ENCODE peak calls at places on chromosome 17, in nine cellular contexts. One of them, this sample, is unnamed.

GRCh38 chr17:29567362-29568330 is 809 bp upstream of the ABHD15 start:
- DNase-seq in keratinocyte: no peak
- DNase-seq in fibroblast of lung: peak
- DNase-seq in Karpas-422: peak
- DNase-seq in colonic mucosa: peak
- DNase-seq in SK-N-SH: peak
- DNase-seq in astrocyte: no peak
- DNase-seq in SK-N-MC: no peak
- DNase-seq in PC-3: peak
- DNase-seq in this sample: peak

GRCh38 chr17:82257473-82257872 is 16.0 kb downstream of the CSNK1D start:
- DNase-seq in keratinocyte: no peak
- DNase-seq in fibroblast of lung: no peak
- DNase-seq in Karpas-422: no peak
- DNase-seq in colonic mucosa: no peak
- DNase-seq in SK-N-SH: peak
- DNase-seq in astrocyte: no peak
- DNase-seq in SK-N-MC: no peak
- DNase-seq in PC-3: no peak
- DNase-seq in this sample: no peak

GRCh38 chr17:4064366-4064765 is 78.5 kb downstream of the ZZEF1 start:
- DNase-seq in keratinocyte: no peak
- DNase-seq in fibroblast of lung: no peak
- DNase-seq in Karpas-422: no peak
- DNase-seq in colonic mucosa: no peak
- DNase-seq in SK-N-SH: peak
- DNase-seq in astrocyte: no peak
- DNase-seq in SK-N-MC: no peak
- DNase-seq in PC-3: no peak
- DNase-seq in this sample: no peak

GRCh38 chr17:41653421-41654133 is 29.2 kb upstream of the KRT17 start:
- DNase-seq in keratinocyte: no peak
- DNase-seq in fibroblast of lung: no peak
- DNase-seq in Karpas-422: no peak
- DNase-seq in colonic mucosa: no peak
- DNase-seq in SK-N-SH: no peak
- DNase-seq in astrocyte: no peak
- DNase-seq in SK-N-MC: no peak
- DNase-seq in PC-3: no peak
- DNase-seq in this sample: no peak

GRCh38 chr17:52536466-52536865 is 378.0 kb upstream of the CA10 start:
- DNase-seq in keratinocyte: no peak
- DNase-seq in fibroblast of lung: no peak
- DNase-seq in Karpas-422: no peak
- DNase-seq in colonic mucosa: no peak
- DNase-seq in SK-N-SH: no peak
- DNase-seq in astrocyte: no peak
- DNase-seq in SK-N-MC: no peak
- DNase-seq in PC-3: no peak
- DNase-seq in this sample: no peak

GRCh38 chr17:78993981-78994671 is 14.4 kb upstream of the LGALS3BP start:
- DNase-seq in keratinocyte: no peak
- DNase-seq in fibroblast of lung: no peak
- DNase-seq in Karpas-422: no peak
- DNase-seq in colonic mucosa: no peak
- DNase-seq in SK-N-SH: peak
- DNase-seq in astrocyte: no peak
- DNase-seq in SK-N-MC: no peak
- DNase-seq in PC-3: no peak
- DNase-seq in this sample: no peak

GRCh38 chr17:63760771-63761539 is 12.4 kb downstream of the CCDC47 start:
- DNase-seq in keratinocyte: no peak
- DNase-seq in fibroblast of lung: no peak
- DNase-seq in Karpas-422: no peak
- DNase-seq in colonic mucosa: no peak
- DNase-seq in SK-N-SH: no peak
- DNase-seq in astrocyte: no peak
- DNase-seq in SK-N-MC: no peak
- DNase-seq in PC-3: no peak
- DNase-seq in this sample: no peak

GRCh38 chr17:63675607-63676539 is 24.1 kb downstream of the LIMD2 start:
- DNase-seq in keratinocyte: no peak
- DNase-seq in fibroblast of lung: peak
- DNase-seq in Karpas-422: no peak
- DNase-seq in colonic mucosa: peak
- DNase-seq in SK-N-SH: peak
- DNase-seq in astrocyte: peak
- DNase-seq in SK-N-MC: no peak
- DNase-seq in PC-3: peak
- DNase-seq in this sample: peak

GRCh38 chr17:8237886-8238285 is 10.0 kb downstream of the CTC1 start:
- DNase-seq in keratinocyte: no peak
- DNase-seq in fibroblast of lung: no peak
- DNase-seq in Karpas-422: no peak
- DNase-seq in colonic mucosa: no peak
- DNase-seq in SK-N-SH: no peak
- DNase-seq in astrocyte: no peak
- DNase-seq in SK-N-MC: no peak
- DNase-seq in PC-3: no peak
- DNase-seq in this sample: no peak

GRCh38 chr17:72280881-72281280 is 160.1 kb downstream of the SOX9 start:
- DNase-seq in keratinocyte: no peak
- DNase-seq in fibroblast of lung: no peak
- DNase-seq in Karpas-422: no peak
- DNase-seq in colonic mucosa: no peak
- DNase-seq in SK-N-SH: no peak
- DNase-seq in astrocyte: no peak
- DNase-seq in SK-N-MC: no peak
- DNase-seq in PC-3: no peak
- DNase-seq in this sample: no peak

GRCh38 chr17:72287586-72287985 is 166.8 kb downstream of the SOX9 start:
- DNase-seq in keratinocyte: no peak
- DNase-seq in fibroblast of lung: no peak
- DNase-seq in Karpas-422: no peak
- DNase-seq in colonic mucosa: peak
- DNase-seq in SK-N-SH: no peak
- DNase-seq in astrocyte: no peak
- DNase-seq in SK-N-MC: no peak
- DNase-seq in PC-3: no peak
- DNase-seq in this sample: no peak

GRCh38 chr17:72282439-72283029 is 161.7 kb downstream of the SOX9 start:
- DNase-seq in keratinocyte: no peak
- DNase-seq in fibroblast of lung: no peak
- DNase-seq in Karpas-422: no peak
- DNase-seq in colonic mucosa: no peak
- DNase-seq in SK-N-SH: no peak
- DNase-seq in astrocyte: no peak
- DNase-seq in SK-N-MC: no peak
- DNase-seq in PC-3: no peak
- DNase-seq in this sample: no peak

GRCh38 chr17:72284806-72285205 is 164.0 kb downstream of the SOX9 start:
- DNase-seq in keratinocyte: no peak
- DNase-seq in fibroblast of lung: no peak
- DNase-seq in Karpas-422: no peak
- DNase-seq in colonic mucosa: no peak
- DNase-seq in SK-N-SH: no peak
- DNase-seq in astrocyte: no peak
- DNase-seq in SK-N-MC: no peak
- DNase-seq in PC-3: no peak
- DNase-seq in this sample: no peak
- H3K9ac ChIP-seq in keratinocyte: no peak
- H3K9ac ChIP-seq in fibroblast of lung: no peak
- H3K9ac ChIP-seq in Karpas-422: no peak
- H3K9ac ChIP-seq in colonic mucosa: no peak
- H3K9ac ChIP-seq in SK-N-SH: no peak
- H3K9ac ChIP-seq in astrocyte: no peak
- H3K9ac ChIP-seq in SK-N-MC: no peak
- H3K9ac ChIP-seq in PC-3: no peak
- H3K9ac ChIP-seq in this sample: no peak

GRCh38 chr17:70955441-70955840 is 786.1 kb downstream of the KCNJ2 start:
- DNase-seq in keratinocyte: no peak
- DNase-seq in fibroblast of lung: no peak
- DNase-seq in Karpas-422: no peak
- DNase-seq in colonic mucosa: no peak
- DNase-seq in SK-N-SH: no peak
- DNase-seq in astrocyte: no peak
- DNase-seq in SK-N-MC: no peak
- DNase-seq in PC-3: no peak
- DNase-seq in this sample: no peak
- H3K4me3 ChIP-seq in keratinocyte: no peak
- H3K4me3 ChIP-seq in fibroblast of lung: no peak
- H3K4me3 ChIP-seq in Karpas-422: no peak
- H3K4me3 ChIP-seq in colonic mucosa: no peak
- H3K4me3 ChIP-seq in SK-N-SH: no peak
- H3K4me3 ChIP-seq in astrocyte: no peak
- H3K4me3 ChIP-seq in SK-N-MC: no peak
- H3K4me3 ChIP-seq in PC-3: no peak
- H3K4me3 ChIP-seq in this sample: no peak

DNA sequence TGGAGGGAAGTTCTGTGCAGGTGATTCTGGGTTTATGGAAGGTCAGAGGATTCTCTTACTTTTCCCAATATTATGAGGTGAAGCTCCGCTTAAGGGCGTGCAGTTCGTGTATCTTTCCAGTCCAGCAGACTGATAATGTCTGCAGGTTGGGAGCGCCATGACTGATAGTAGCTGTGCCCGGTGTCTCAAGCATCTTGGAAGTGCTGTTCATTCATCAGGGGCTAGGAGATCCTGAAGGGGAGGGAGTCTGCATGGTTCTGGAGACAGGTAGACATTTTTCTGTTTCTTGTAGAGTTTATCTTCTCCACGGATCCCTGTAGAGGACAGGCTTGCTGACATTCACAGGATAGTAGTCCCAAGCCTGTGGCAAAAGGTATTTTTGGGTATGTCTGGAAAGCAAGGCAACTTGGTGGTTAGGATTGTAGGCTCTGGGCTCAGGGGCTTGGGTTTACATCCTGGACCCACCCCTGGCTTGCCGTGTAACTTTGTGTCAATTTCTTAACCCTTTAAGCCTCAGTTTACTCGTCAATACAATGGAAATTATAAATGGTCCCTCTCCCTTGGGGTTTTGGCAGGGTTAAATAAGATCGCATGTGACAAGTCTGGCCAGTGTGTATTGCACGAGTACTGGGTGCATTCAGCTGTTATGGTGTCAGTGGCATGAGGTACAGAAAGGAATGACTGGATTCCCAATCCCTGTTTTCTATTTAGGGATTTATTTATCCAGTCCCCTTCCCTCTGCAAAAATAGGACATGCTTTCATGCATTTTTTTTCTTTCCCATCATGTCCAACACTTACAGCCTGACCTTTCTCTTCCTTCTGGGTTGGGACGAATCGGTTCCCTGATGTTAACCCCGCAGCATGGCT is 8.2 kb downstream of the HLF start:
- DNase-seq in keratinocyte: no peak
- DNase-seq in fibroblast of lung: no peak
- DNase-seq in Karpas-422: peak
- DNase-seq in colonic mucosa: no peak
- DNase-seq in SK-N-SH: no peak
- DNase-seq in astrocyte: no peak
- DNase-seq in SK-N-MC: no peak
- DNase-seq in PC-3: no peak
- DNase-seq in this sample: no peak
- H3K9ac ChIP-seq in keratinocyte: no peak
- H3K9ac ChIP-seq in fibroblast of lung: no peak
- H3K9ac ChIP-seq in Karpas-422: no peak
- H3K9ac ChIP-seq in colonic mucosa: no peak
- H3K9ac ChIP-seq in SK-N-SH: no peak
- H3K9ac ChIP-seq in astrocyte: no peak
- H3K9ac ChIP-seq in SK-N-MC: no peak
- H3K9ac ChIP-seq in PC-3: no peak
- H3K9ac ChIP-seq in this sample: peak

DNA sequence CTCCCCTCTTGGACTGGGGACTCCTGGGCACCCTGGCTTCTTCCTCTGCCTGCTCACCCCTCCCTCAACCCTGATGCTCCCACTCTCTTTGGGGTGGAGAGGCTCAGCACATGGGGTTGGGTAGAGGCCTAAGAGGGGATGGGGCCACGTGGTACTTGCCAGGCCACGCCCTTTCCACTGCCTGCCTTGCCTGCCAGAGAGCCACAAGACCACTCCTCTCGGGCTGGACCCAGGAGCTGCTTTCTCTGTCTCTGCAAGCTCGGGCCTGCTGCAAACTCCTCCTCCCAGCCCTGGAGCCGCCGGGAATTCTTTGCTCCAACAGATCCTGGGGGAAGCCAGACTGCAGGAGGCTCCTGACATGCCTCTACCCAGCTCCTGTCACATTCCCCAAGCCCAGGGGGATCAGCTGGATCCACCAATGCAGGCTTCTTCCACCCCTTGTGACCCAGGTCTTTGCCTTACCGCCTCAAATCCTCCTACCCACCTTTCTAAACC is 11.8 kb downstream of the DLX4 start:
- DNase-seq in keratinocyte: peak
- DNase-seq in fibroblast of lung: no peak
- DNase-seq in Karpas-422: no peak
- DNase-seq in colonic mucosa: no peak
- DNase-seq in SK-N-SH: peak
- DNase-seq in astrocyte: no peak
- DNase-seq in SK-N-MC: no peak
- DNase-seq in PC-3: no peak
- DNase-seq in this sample: no peak
- H3K4me3 ChIP-seq in keratinocyte: no peak
- H3K4me3 ChIP-seq in fibroblast of lung: no peak
- H3K4me3 ChIP-seq in Karpas-422: no peak
- H3K4me3 ChIP-seq in colonic mucosa: no peak
- H3K4me3 ChIP-seq in SK-N-SH: no peak
- H3K4me3 ChIP-seq in astrocyte: no peak
- H3K4me3 ChIP-seq in SK-N-MC: no peak
- H3K4me3 ChIP-seq in PC-3: no peak
- H3K4me3 ChIP-seq in this sample: no peak

DNA sequence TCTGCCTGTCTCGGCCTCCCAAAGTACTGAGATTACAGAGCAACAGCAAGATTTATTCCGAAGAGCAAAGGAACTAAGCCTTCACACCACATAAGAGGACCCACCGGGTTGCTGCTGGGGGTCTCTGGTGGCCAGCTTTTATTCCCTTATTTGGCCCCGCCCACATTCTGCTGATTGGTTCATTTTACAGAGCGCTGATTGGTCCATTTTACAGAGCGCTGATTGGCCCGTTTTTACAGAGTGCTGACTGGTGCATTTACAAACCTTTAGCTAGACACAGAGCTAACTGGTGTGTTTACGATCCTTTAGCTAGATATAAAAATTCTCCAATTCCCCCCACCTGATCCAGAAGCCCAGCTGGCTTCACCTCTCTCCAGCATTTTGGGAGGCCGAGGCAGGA is 26.3 kb downstream of the COPRS start:
- DNase-seq in keratinocyte: no peak
- DNase-seq in fibroblast of lung: no peak
- DNase-seq in Karpas-422: no peak
- DNase-seq in colonic mucosa: no peak
- DNase-seq in SK-N-SH: no peak
- DNase-seq in astrocyte: no peak
- DNase-seq in SK-N-MC: no peak
- DNase-seq in PC-3: no peak
- DNase-seq in this sample: no peak
- H3K9ac ChIP-seq in keratinocyte: no peak
- H3K9ac ChIP-seq in fibroblast of lung: no peak
- H3K9ac ChIP-seq in Karpas-422: no peak
- H3K9ac ChIP-seq in colonic mucosa: no peak
- H3K9ac ChIP-seq in SK-N-SH: no peak
- H3K9ac ChIP-seq in astrocyte: no peak
- H3K9ac ChIP-seq in SK-N-MC: no peak
- H3K9ac ChIP-seq in PC-3: no peak
- H3K9ac ChIP-seq in this sample: no peak

This sample was measured in adipocyte.